ENCODE peak calls at places on chromosomes 6 and 20, in four cellular contexts. D is H1, Q is HepG2, U is GM12878. O is an unnamed sample.

GRCh38 chr20:49278817-49279676 is 1.2 kb upstream of the ZNFX1 start:
- DNase-seq in Q (peak), U (no peak), D (no peak), O (no peak)

GRCh38 chr6:36387440-36388303 is at the start of gene ETV7:
- DNase-seq in U (no peak), Q (no peak), D (peak), O (no peak)

GRCh38 chr6:161141173-161141572 is 132.7 kb downstream of the AGPAT4 start:
- DNase-seq in Q (no peak), D (peak), U (no peak), O (no peak)

GRCh38 chr20:37931153-37931922 is 28.4 kb downstream of the VSTM2L start:
- DNase-seq in D (no peak), Q (no peak), U (no peak), O (no peak)

GRCh38 chr6:118574051-118574865 is 26.2 kb downstream of the PLN start:
- DNase-seq in Q (no peak), U (no peak), D (no peak), O (no peak)

GRCh38 chr6:81820979-81821378 is 68.5 kb upstream of the TENT5A start:
- DNase-seq in D (no peak), Q (no peak), U (peak), O (no peak)

GRCh38 chr6:27541212-27541931 is 68.5 kb upstream of the ZNF184 start:
- DNase-seq in D (peak), Q (peak), U (no peak), O (no peak)

GRCh38 chr6:85360794-85361642 is 88.9 kb upstream of the NT5E start:
- DNase-seq in Q (peak), D (no peak), U (no peak), O (no peak)

GRCh38 chr20:34445177-34446065 is 70.8 kb upstream of the DYNLRB1 start:
- DNase-seq in Q (no peak), D (no peak), U (no peak), O (no peak)

GRCh38 chr20:58585753-58586540 is 65.1 kb upstream of the STX16 start:
- DNase-seq in D (no peak), Q (no peak), U (no peak), O (no peak)

GRCh38 chr6:54835176-54835575 is 11.4 kb upstream of the FAM83B start:
- DNase-seq in D (no peak), Q (no peak), U (no peak), O (no peak)

GRCh38 chr20:48359692-48360337 is 468.0 kb downstream of the PREX1 start:
- DNase-seq in Q (peak), D (no peak), U (peak), O (no peak)

GRCh38 chr6:44043479-44044153 is 83.6 kb downstream of the MRPL14 start:
- DNase-seq in U (no peak), Q (no peak), D (no peak), O (no peak)

GRCh38 chr6:63193324-63193723 is 17.9 kb upstream of the FKBP1C start:
- DNase-seq in U (no peak), Q (no peak), D (no peak), O (no peak)
- TF ChIP-seq YY1 in U (no peak), Q (no peak), D (no peak), O (no peak)

DNA sequence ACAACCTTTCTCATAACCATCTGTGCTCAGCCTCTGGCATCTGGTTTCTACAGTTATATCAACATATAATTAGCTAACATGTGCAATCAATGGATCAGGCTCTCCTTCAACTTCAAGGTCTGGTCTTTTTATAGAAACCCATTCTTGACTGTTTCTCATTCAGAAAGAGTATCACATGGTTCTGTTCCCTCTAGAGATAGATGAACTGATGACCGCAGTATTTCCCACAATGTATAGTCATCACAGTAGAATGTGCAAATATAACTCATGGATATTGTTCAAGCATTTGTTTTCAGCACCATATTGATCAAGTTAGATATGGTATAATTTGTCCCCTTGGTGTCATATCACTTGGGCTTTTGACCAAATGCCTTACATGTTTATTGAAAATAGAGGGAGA is 656.2 kb downstream of the FRK start:
- DNase-seq in U (no peak), D (no peak), Q (no peak), O (no peak)
- TF ChIP-seq ZNF274 in U (no peak), D (no peak), Q (no peak), O (no peak)

GRCh38 chr6:157732416-157733161 is 90.5 kb upstream of the SNX9 start:
- DNase-seq in U (no peak), Q (peak), D (no peak), O (no peak)
- TF ChIP-seq SUZ12 in U (no peak), Q (no peak), D (no peak), O (no peak)

DNA sequence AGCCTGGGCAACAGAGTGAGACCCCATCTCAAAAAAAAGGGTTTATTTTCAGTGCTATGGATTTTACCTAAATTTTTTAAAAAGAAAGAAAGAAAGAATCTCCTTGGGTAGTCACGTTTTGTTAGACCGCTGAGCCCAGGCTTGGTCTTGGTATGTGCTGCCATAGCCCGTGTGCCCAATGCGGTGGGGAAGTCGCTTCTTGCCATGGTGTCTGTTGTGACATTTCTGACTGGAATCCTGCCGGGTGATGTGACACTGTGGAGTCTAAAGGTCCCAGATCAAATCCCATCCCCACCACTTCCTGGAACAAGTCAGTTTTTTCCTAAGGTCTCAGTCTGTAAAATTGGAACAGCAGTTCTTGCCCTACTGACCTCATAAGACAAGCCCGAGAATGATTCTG is 225.7 kb downstream of the EYA2 start:
- DNase-seq in D (no peak), U (no peak), Q (no peak), O (no peak)
- TF ChIP-seq YY1 in D (no peak), U (no peak), Q (no peak), O (no peak)

GRCh38 chr20:46701556-46701955 is 7.9 kb upstream of the SLC2A10 start:
- DNase-seq in D (no peak), U (no peak), Q (no peak), O (no peak)
- TF ChIP-seq ZNF274 in D (no peak), U (no peak), Q (no peak), O (no peak)

O was measured in NT2/D1.